ENCODE peak calls at places on chromosomes 7 and 10, in eight cellular contexts. X, J, R, E, W, T, V and L are unnamed samples.

GRCh38 chr7:21086688-21087087 is 300.0 kb upstream of the SP8 start:
- DNase-seq in X (no peak), J (no peak), R (peak; percentile 77), E (no peak), W (no peak), T (no peak), V (no peak), L (no peak)

GRCh38 chr7:15801565-15801964 is 115.1 kb upstream of the MEOX2 start:
- DNase-seq in X (no peak), J (no peak), R (no peak), E (peak; percentile 47), W (no peak), T (peak; percentile 19), V (no peak), L (no peak)

GRCh38 chr7:155257482-155258232 is 40.0 kb upstream of the INSIG1 start:
- DNase-seq in X (no peak), J (peak; percentile 86), R (peak; percentile 21), E (no peak), W (peak; percentile 65), T (no peak), V (no peak), L (no peak)

GRCh38 chr7:159094919-159095915 is 49.5 kb downstream of the VIPR2 start:
- DNase-seq in X (peak; percentile 35), J (peak; percentile 43), R (no peak), E (no peak), W (peak; percentile 36), T (no peak), V (no peak), L (no peak)

GRCh38 chr10:119391430-119392313 is 150.8 kb downstream of the RGS10 start:
- DNase-seq in X (no peak), J (no peak), R (no peak), E (no peak), W (no peak), T (no peak), V (no peak), L (no peak)

GRCh38 chr10:131742371-131743000 is 158.3 kb upstream of the PPP2R2D start:
- DNase-seq in X (peak; percentile 52), J (no peak), R (no peak), E (no peak), W (no peak), T (no peak), V (no peak), L (no peak)

GRCh38 chr7:40782836-40783235 is 648.0 kb downstream of the SUGCT start:
- DNase-seq in X (no peak), J (no peak), R (no peak), E (no peak), W (no peak), T (no peak), V (no peak), L (no peak)

GRCh38 chr10:30210296-30210695 is 138.8 kb downstream of the MTPAP start:
- DNase-seq in X (no peak), J (peak; percentile 4), R (no peak), E (no peak), W (no peak), T (no peak), V (no peak), L (no peak)

GRCh38 chr7:32360127-32360526 is 130.1 kb downstream of the LSM5 start:
- DNase-seq in X (no peak), J (no peak), R (no peak), E (no peak), W (no peak), T (no peak), V (no peak), L (no peak)

GRCh38 chr7:74569501-74570075 is 87.9 kb upstream of the GTF2I start:
- DNase-seq in X (no peak), J (no peak), R (no peak), E (no peak), W (no peak), T (no peak), V (no peak), L (no peak)

GRCh38 chr10:113027574-113028392 is 77.7 kb downstream of the TCF7L2 start:
- DNase-seq in X (no peak), J (no peak), R (peak; percentile 22), E (no peak), W (no peak), T (no peak), V (no peak), L (no peak)

GRCh38 chr10:94425942-94426341 is 23.6 kb downstream of the TBC1D12 start:
- DNase-seq in X (no peak), J (no peak), R (no peak), E (no peak), W (no peak), T (no peak), V (no peak), L (no peak)

GRCh38 chr7:127566242-127566641 is 19.2 kb downstream of the GCC1 start:
- DNase-seq in X (no peak), J (no peak), R (no peak), E (no peak), W (no peak), T (no peak), V (no peak), L (no peak)

GRCh38 chr10:132974249-132974796 is 32.0 kb upstream of the CFAP46 start:
- DNase-seq in X (no peak), J (no peak), R (no peak), E (no peak), W (no peak), T (no peak), V (no peak), L (no peak)

GRCh38 chr10:94194256-94194655 is 168.5 kb downstream of the NOC3L start:
- DNase-seq in X (no peak), J (no peak), R (peak; percentile 84), E (peak; percentile 46), W (no peak), T (peak; percentile 46), V (no peak), L (no peak)

GRCh38 chr7:64849250-64849923 is 53.7 kb upstream of the ZNF273 start:
- DNase-seq in X (no peak), J (no peak), R (peak; percentile 95), E (peak; percentile 10), W (no peak), T (no peak), V (no peak), L (no peak)

GRCh38 chr10:80260295-80261243 is 28.9 kb downstream of the MAT1A start:
- DNase-seq in X (no peak), J (no peak), R (no peak), E (peak; percentile 4), W (peak; percentile 42), T (no peak), V (no peak), L (peak; percentile 55)

GRCh38 chr10:130018253-130018652 is 54.2 kb upstream of the EBF3 start:
- DNase-seq in X (no peak), J (peak; percentile 26), R (peak; percentile 9), E (peak; percentile 66), W (no peak), T (no peak), V (no peak), L (no peak)

GRCh38 chr10:4240641-4241197 is 455.7 kb upstream of the KLF6 start:
- DNase-seq in X (no peak), J (no peak), R (no peak), E (peak; percentile 59), W (no peak), T (peak; percentile 68), V (no peak), L (no peak)

GRCh38 chr10:100518761-100519241 is 860 bp downstream of the SEC31B start:
- DNase-seq in X (no peak), J (peak; percentile 71), R (peak; percentile 74), E (peak; percentile 67), W (peak; percentile 59), T (no peak), V (peak; percentile 71), L (peak; percentile 60)

GRCh38 chr10:1107679-1108078 is 51.5 kb downstream of the WDR37 start:
- DNase-seq in X (no peak), J (no peak), R (peak; percentile 27), E (no peak), W (no peak), T (no peak), V (no peak), L (no peak)

GRCh38 chr7:94249631-94250030 is 145.1 kb upstream of the COL1A2 start:
- DNase-seq in X (no peak), J (no peak), R (no peak), E (no peak), W (no peak), T (no peak), V (no peak), L (no peak)

GRCh38 chr7:46756256-46756655 is 825.7 kb downstream of the TNS3 start:
- DNase-seq in X (no peak), J (no peak), R (no peak), E (no peak), W (no peak), T (no peak), V (no peak), L (no peak)

GRCh38 chr7:4361774-4362173 is 320.3 kb upstream of the FOXK1 start:
- DNase-seq in X (no peak), J (no peak), R (no peak), E (no peak), W (no peak), T (no peak), V (no peak), L (no peak)

GRCh38 chr7:727806-728460 is 852 bp upstream of the PRKAR1B start:
- DNase-seq in X (no peak), J (no peak), R (no peak), E (no peak), W (peak; percentile 24), T (no peak), V (no peak), L (no peak)
- TF ChIP-seq CTCF in X (no peak), J (no peak), R (no peak), E (no peak), W (no peak), T (peak; percentile 22), V (no peak), L (no peak)

DNA sequence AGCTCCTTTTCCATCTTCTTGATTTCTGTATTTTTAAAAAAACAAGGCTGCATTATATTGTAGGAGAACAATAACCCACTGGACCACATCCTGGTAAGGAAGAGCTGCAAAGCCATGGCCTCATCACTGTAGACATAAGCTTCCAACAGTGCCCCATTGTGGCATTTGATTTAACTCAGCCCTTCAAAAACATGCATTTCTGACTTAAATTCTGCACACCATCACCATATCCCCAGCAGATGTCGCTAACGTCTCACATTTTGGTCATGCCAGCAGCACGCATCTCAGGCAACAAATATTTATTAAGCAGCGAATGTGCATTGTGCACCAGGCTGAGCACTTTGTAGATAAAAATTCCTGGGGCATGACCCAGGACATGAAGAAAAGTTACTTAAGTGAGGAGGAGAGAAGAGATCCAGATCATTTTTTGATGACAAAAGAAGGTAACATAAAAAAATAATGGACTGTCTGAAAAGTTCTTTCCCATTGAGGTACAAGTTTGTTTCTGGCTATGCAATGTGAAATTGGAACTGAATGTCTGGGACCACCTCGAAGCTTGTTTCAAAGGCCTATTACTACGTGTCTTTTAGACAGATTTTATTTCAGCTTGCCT is 164.6 kb upstream of the CDCA7L start:
- DNase-seq in X (no peak), J (peak; percentile 78), R (peak; percentile 75), E (peak; percentile 84), W (no peak), T (peak; percentile 38), V (peak; percentile 88), L (peak; percentile 72)
- TF ChIP-seq CTCF in X (peak; percentile 74), J (peak; percentile 47), R (peak; percentile 73), E (peak; percentile 88), W (peak; percentile 87), T (peak; percentile 75), V (peak; percentile 95), L (peak; percentile 87)

GRCh38 chr10:74227697-74228424 is 76.8 kb downstream of the ADK start:
- DNase-seq in X (no peak), J (no peak), R (peak; percentile 88), E (peak; percentile 35), W (no peak), T (no peak), V (no peak), L (no peak)
- TF ChIP-seq CTCF in X (no peak), J (no peak), R (no peak), E (no peak), W (no peak), T (no peak), V (no peak), L (no peak)

GRCh38 chr10:89793649-89794254 is 92.4 kb downstream of the KIF20B start:
- DNase-seq in X (no peak), J (no peak), R (peak; percentile 70), E (peak; percentile 60), W (no peak), T (peak; percentile 15), V (no peak), L (peak; percentile 60)
- TF ChIP-seq CTCF in X (peak; percentile 84), J (peak; percentile 74), R (peak; percentile 69), E (peak; percentile 92), W (peak; percentile 67), T (peak; percentile 76), V (peak; percentile 88), L (peak; percentile 68)